ENCODE peak calls at places on chromosomes 4 and X, in four cellular contexts. Y is activated naive CD8-positive, alpha-beta T cell treated with anti-CD3 and anti-CD28 coated beads, Interleukin-2, amount 50 U/mL, for 24 hours; V is right lobe of liver; P is activated CD4-positive, alpha-beta T cell treated with anti-CD3 and anti-CD28 coated beads, Interleukin-2, amount 10 ng/mL, durations not matched to agents 7 days and 5 days. J is an unnamed sample.

GRCh38 chr4:73721419-73721818 is 18.9 kb upstream of the CXCL8 start:
- DNase-seq in V (no peak), Y (no peak), P (no peak), J (no peak)

GRCh38 chrX:47247206-47247998 is 14.6 kb downstream of the USP11 start:
- DNase-seq in Y (no peak), P (no peak), V (no peak), J (no peak)

GRCh38 chr4:111781611-111782010 is 363.6 kb upstream of the FAM241A start:
- DNase-seq in V (no peak), Y (no peak), P (no peak), J (no peak)

GRCh38 chrX:40735318-40736169 is at the start of gene MED14:
- DNase-seq in V (peak; percentile 96), P (peak; percentile 88), Y (peak; percentile 88), J (peak; percentile 86)

GRCh38 chr4:150078041-150078995 is at the start of gene DCLK2:
- DNase-seq in Y (peak; percentile 10), V (peak; percentile 69), P (no peak), J (no peak)

GRCh38 chr4:169115144-169115896 is 105.3 kb upstream of the CBR4 start:
- DNase-seq in V (no peak), Y (no peak), P (no peak), J (no peak)

GRCh38 chrX:37361596-37361995 is 12.4 kb downstream of the PRRG1 start:
- DNase-seq in Y (no peak), P (no peak), V (no peak), J (no peak)

GRCh38 chrX:42219231-42219630 is 295.9 kb upstream of the CASK start:
- DNase-seq in P (no peak), Y (no peak), V (no peak), J (no peak)

GRCh38 chr4:121462660-121463261 is 81.9 kb upstream of the QRFPR start:
- DNase-seq in Y (peak; percentile 30), P (peak; percentile 59), V (no peak), J (peak; percentile 72)

GRCh38 chr4:139776235-139776634 is 110.6 kb downstream of the MGST2 start:
- DNase-seq in P (no peak), V (no peak), Y (no peak), J (no peak)

GRCh38 chr4:2266181-2266580 is 4.3 kb upstream of the MXD4 start:
- DNase-seq in P (no peak), Y (no peak), V (peak; percentile 77), J (no peak)

GRCh38 chr4:2364654-2365053 is 53.8 kb downstream of the ZFYVE28 start:
- DNase-seq in V (no peak), Y (peak; percentile 67), P (peak; percentile 67), J (no peak)

J was measured in Jurkat, Clone E6-1.